ENCODE peak calls at places on chromosome 12, in nine cellular contexts. J is stomach; L is CD4-positive, alpha-beta T cell; O is AG08395; C is iris pigment epithelial cell; V is kidney; Q is activated naive CD8-positive, alpha-beta T cell treated with anti-CD3 and anti-CD28 coated beads for 36 hours; A is fibroblast of pulmonary artery; H is activated T-cell treated with anti-CD3 and anti-CD28 coated beads for 1 hour. B is an unnamed sample.

GRCh38 chr12:132576701-132577100 is 33.7 kb downstream of the LRCOL1 start:
- DNase-seq in V (no peak), Q (no peak), L (no peak), A (no peak), J (no peak), H (no peak), C (no peak), O (no peak), B (no peak)

GRCh38 chr12:120687570-120688289 is 781 bp downstream of the MLEC start:
- DNase-seq in A (no peak), Q (peak; percentile 43), J (no peak), V (no peak), L (no peak), H (peak; percentile 17), O (peak; percentile 18), C (peak; percentile 31), B (no peak)

GRCh38 chr12:123941485-123942276 is 30.9 kb downstream of the CCDC92 start:
- DNase-seq in A (peak; percentile 21), O (no peak), H (no peak), J (no peak), C (peak; percentile 14), V (no peak), Q (no peak), L (no peak), B (no peak)

GRCh38 chr12:62931481-62931880 is 3.5 kb downstream of the PPM1H start:
- DNase-seq in A (no peak), V (no peak), H (no peak), O (no peak), J (no peak), Q (no peak), L (no peak), C (no peak), B (no peak)

GRCh38 chr12:113537751-113538087 is 66.0 kb upstream of the LHX5 start:
- DNase-seq in A (no peak), V (no peak), J (no peak), C (peak; percentile 4), L (no peak), H (no peak), Q (no peak), O (no peak), B (no peak)

GRCh38 chr12:52606581-52607241 is 5.4 kb upstream of the KRT72 start:
- DNase-seq in C (no peak), J (no peak), Q (no peak), V (no peak), O (no peak), A (no peak), L (no peak), H (no peak), B (peak; percentile 65)

GRCh38 chr12:132506730-132507538 is 17.0 kb downstream of the FBRSL1 start:
- DNase-seq in V (peak; percentile 94), Q (peak; percentile 80), C (peak; percentile 82), L (peak; percentile 43), A (peak; percentile 87), H (peak; percentile 39), J (peak; percentile 76), O (peak; percentile 90), B (no peak)

GRCh38 chr12:25615119-25615518 is 62.0 kb upstream of the LMNTD1 start:
- DNase-seq in A (peak; percentile 89), H (no peak), V (no peak), O (peak; percentile 83), C (peak; percentile 97), L (no peak), Q (no peak), J (no peak), B (no peak)

GRCh38 chr12:131941116-131941986 is 8.4 kb upstream of the EP400 start:
- DNase-seq in V (peak; percentile 73), J (peak; percentile 8), O (no peak), H (no peak), L (no peak), Q (no peak), A (no peak), C (no peak), B (no peak)

GRCh38 chr12:34223640-34224039 is 201.3 kb downstream of the ALG10 start:
- DNase-seq in A (no peak), V (no peak), Q (no peak), J (no peak), L (no peak), H (no peak), C (no peak), O (no peak), B (no peak)

GRCh38 chr12:49482095-49483051 is 56.5 kb upstream of the KCNH3 start:
- DNase-seq in C (no peak), A (no peak), V (no peak), O (no peak), Q (no peak), H (no peak), J (no peak), L (no peak), B (no peak)

GRCh38 chr12:68367903-68368302 is 35.7 kb upstream of the MDM1 start:
- DNase-seq in C (peak; percentile 26), L (no peak), J (no peak), V (no peak), O (no peak), Q (no peak), A (peak; percentile 56), H (no peak), B (no peak)

GRCh38 chr12:77925536-77926108 is 94.9 kb downstream of the NAV3 start:
- DNase-seq in O (peak; percentile 82), V (peak; percentile 73), Q (peak; percentile 18), C (peak; percentile 99), J (peak; percentile 72), H (no peak), L (no peak), A (peak; percentile 97), B (no peak)

GRCh38 chr12:70052931-70053497 is 190.2 kb upstream of the CNOT2 start:
- DNase-seq in C (peak; percentile 91), L (no peak), H (no peak), O (peak; percentile 76), Q (no peak), J (peak; percentile 42), V (no peak), A (peak; percentile 97), B (no peak)

GRCh38 chr12:41264281-41264680 is 76.2 kb downstream of the PDZRN4 start:
- DNase-seq in C (peak; percentile 8), O (no peak), H (no peak), J (no peak), A (peak; percentile 23), Q (no peak), L (no peak), V (no peak), B (no peak)

GRCh38 chr12:5516781-5517180 is 84.9 kb downstream of the NTF3 start:
- DNase-seq in C (no peak), Q (no peak), L (no peak), J (no peak), O (no peak), A (no peak), H (no peak), V (no peak), B (peak; percentile 58)

GRCh38 chr12:47268501-47269459 is 189.0 kb upstream of the AMIGO2 start:
- DNase-seq in O (no peak), Q (no peak), J (no peak), C (no peak), L (no peak), V (no peak), H (no peak), A (no peak), B (no peak)

GRCh38 chr12:91563011-91563410 is 380.4 kb upstream of the DCN start:
- DNase-seq in C (no peak), O (no peak), H (no peak), Q (no peak), L (no peak), V (no peak), A (no peak), J (no peak), B (no peak)

GRCh38 chr12:3602488-3602887 is 111.5 kb downstream of the PRMT8 start:
- DNase-seq in C (no peak), L (no peak), A (no peak), J (no peak), O (no peak), H (no peak), V (no peak), Q (no peak), B (no peak)

GRCh38 chr12:25994252-25994651 is 35.8 kb downstream of the RASSF8 start:
- DNase-seq in A (peak; percentile 82), J (no peak), O (peak; percentile 78), Q (no peak), L (no peak), H (no peak), C (peak; percentile 71), V (no peak), B (no peak)